ENCODE peak calls at places on chromosome 11, in ten cellular contexts. V is memory B cell, S is suprapubic skin, I is Calu3, D is NCI-H510A, M is mesothelial cell of epicardium, B is left cardiac atrium, U is heart left ventricle, O is astrocyte of the spinal cord, Q is OCI-LY7. J is an unnamed sample.

GRCh38 chr11:12085371-12086251 is 24.8 kb upstream of the MICAL2 start:
- DNase-seq in Q (no peak), B (no peak), U (no peak), V (no peak), I (no peak), D (no peak), M (no peak), S (no peak), O (no peak), J (no peak)

GRCh38 chr11:122207505-122207904 is 91.5 kb upstream of the BLID start:
- DNase-seq in I (no peak), M (no peak), V (no peak), S (no peak), U (peak; percentile 26), D (no peak), B (peak; percentile 30), Q (no peak), O (peak; percentile 91), J (no peak)

GRCh38 chr11:66853242-66854229 is 3.3 kb upstream of the LRFN4 start:
- DNase-seq in U (no peak), B (no peak), D (no peak), Q (no peak), S (no peak), I (no peak), V (no peak), M (no peak), O (no peak), J (no peak)

GRCh38 chr11:112279901-112280267 is 19.2 kb upstream of the PLET1 start:
- DNase-seq in B (peak; percentile 76), Q (peak; percentile 74), I (peak; percentile 73), U (peak; percentile 68), D (no peak), V (peak; percentile 73), M (peak; percentile 81), O (peak; percentile 64), S (peak; percentile 86), J (peak; percentile 80)

GRCh38 chr11:3226846-3227567 is 5.2 kb downstream of the MRGPRE start:
- DNase-seq in U (no peak), S (peak; percentile 72), V (no peak), I (no peak), O (no peak), M (no peak), D (no peak), B (no peak), Q (no peak), J (no peak)

GRCh38 chr11:29093416-29093815 is 923.4 kb downstream of the KCNA4 start:
- DNase-seq in V (no peak), U (no peak), Q (no peak), B (no peak), S (no peak), I (no peak), O (peak; percentile 60), D (no peak), M (no peak), J (no peak)

GRCh38 chr11:106473089-106473722 is 395.7 kb downstream of the AASDHPPT start:
- DNase-seq in O (no peak), B (no peak), Q (no peak), V (no peak), I (no peak), U (no peak), D (no peak), M (no peak), S (no peak), J (no peak)

GRCh38 chr11:125261471-125262087 is 97.0 kb downstream of the PKNOX2 start:
- DNase-seq in B (no peak), Q (no peak), D (no peak), M (no peak), S (no peak), V (no peak), O (no peak), I (no peak), U (no peak), J (no peak)